ENCODE peak calls at places on chromosome 2, in eight cellular contexts. D is stimulated activated effector memory CD8-positive, alpha-beta T cell treated with anti-CD3 and anti-CD28 coated beads, Interleukin-12 subunit alpha, Interleukin-12 subunit beta, amount 100 ng/mL, for 72 hours; U is left colon; C is NCI-H460; Q is suprapubic skin; T is HFFc6; S is cardiac muscle cell; K is uterus. Z is an unnamed sample.

GRCh38 chr2:181683518-181684453 is 3.5 kb upstream of the NEUROD1 start:
- DNase-seq in D (peak), U (no peak), C (no peak), Q (no peak), T (peak), S (peak), K (no peak), Z (no peak)

GRCh38 chr2:53448591-53448990 is 319.0 kb upstream of the CHAC2 start:
- DNase-seq in D (no peak), U (no peak), C (no peak), Q (no peak), T (no peak), S (peak), K (no peak), Z (no peak)

GRCh38 chr2:100730290-100730868 is 89.6 kb upstream of the NPAS2 start:
- DNase-seq in D (no peak), U (peak), C (peak), Q (peak), T (peak), S (peak), K (peak), Z (no peak)

GRCh38 chr2:161995553-161996016 is 78.4 kb downstream of the DPP4 start:
- DNase-seq in D (no peak), U (no peak), C (no peak), Q (no peak), T (no peak), S (no peak), K (no peak), Z (no peak)

GRCh38 chr2:58056201-58056916 is 9.8 kb downstream of the VRK2 start:
- DNase-seq in D (no peak), U (no peak), C (no peak), Q (no peak), T (no peak), S (no peak), K (no peak), Z (no peak)

GRCh38 chr2:86000131-86000937 is 105.4 kb downstream of the POLR1A start:
- DNase-seq in D (no peak), U (no peak), C (no peak), Q (peak), T (no peak), S (peak), K (no peak), Z (no peak)

GRCh38 chr2:85325466-85325811 is 2.4 kb downstream of the TGOLN2 start:
- DNase-seq in D (no peak), U (no peak), C (no peak), Q (no peak), T (no peak), S (peak), K (no peak), Z (no peak)

GRCh38 chr2:121345101-121345500 is 60.1 kb upstream of the TFCP2L1 start:
- DNase-seq in D (no peak), U (no peak), C (no peak), Q (peak), T (no peak), S (no peak), K (no peak), Z (no peak)

GRCh38 chr2:170425291-170425751 is 247.4 kb downstream of the MYO3B start:
- DNase-seq in D (no peak), U (no peak), C (no peak), Q (no peak), T (peak), S (peak), K (no peak), Z (no peak)

GRCh38 chr2:238790877-238791276 is 57.0 kb upstream of the TWIST2 start:
- DNase-seq in D (no peak), U (no peak), C (no peak), Q (no peak), T (peak), S (peak), K (no peak), Z (no peak)

GRCh38 chr2:175877845-175878563 is 124.1 kb downstream of the LNPK start:
- DNase-seq in D (no peak), U (no peak), C (no peak), Q (no peak), T (no peak), S (peak), K (no peak), Z (no peak)

GRCh38 chr2:15940661-15941482 is 522 bp downstream of the MYCN start:
- DNase-seq in D (no peak), U (no peak), C (no peak), Q (peak), T (no peak), S (no peak), K (no peak), Z (no peak)

GRCh38 chr2:231513746-231514224 is 16.5 kb downstream of the NMUR1 start:
- DNase-seq in D (no peak), U (no peak), C (no peak), Q (no peak), T (no peak), S (no peak), K (no peak), Z (no peak)

GRCh38 chr2:160288324-160288723 is 88.3 kb upstream of the ITGB6 start:
- DNase-seq in D (no peak), U (no peak), C (no peak), Q (no peak), T (peak), S (no peak), K (no peak), Z (no peak)

GRCh38 chr2:229118336-229118735 is 152.8 kb downstream of the PID1 start:
- DNase-seq in D (no peak), U (no peak), C (no peak), Q (no peak), T (peak), S (peak), K (no peak), Z (no peak)

GRCh38 chr2:97675714-97676113 is 6.2 kb downstream of the C2orf92 start:
- DNase-seq in D (no peak), U (no peak), C (no peak), Q (no peak), T (no peak), S (no peak), K (no peak), Z (no peak)

GRCh38 chr2:132252894-132253264 is 91.1 kb upstream of the ANKRD30BL start:
- DNase-seq in D (no peak), U (no peak), C (no peak), Q (no peak), T (no peak), S (no peak), K (no peak), Z (no peak)

GRCh38 chr2:149928026-149928425 is 340.5 kb upstream of the MMADHC start:
- DNase-seq in D (no peak), U (no peak), C (no peak), Q (no peak), T (no peak), S (no peak), K (no peak), Z (no peak)

GRCh38 chr2:26576565-26577441 is 64.4 kb downstream of the CIB4 start:
- DNase-seq in D (no peak), U (no peak), C (no peak), Q (no peak), T (no peak), S (no peak), K (no peak), Z (no peak)

GRCh38 chr2:64846175-64846574 is 143.0 kb upstream of the SLC1A4 start:
- DNase-seq in D (no peak), U (no peak), C (no peak), Q (peak), T (no peak), S (peak), K (no peak), Z (no peak)

GRCh38 chr2:145692971-145693478 is 1173.1 kb upstream of the ZEB2 start:
- DNase-seq in D (no peak), U (no peak), C (peak), Q (no peak), T (no peak), S (peak), K (no peak), Z (no peak)

GRCh38 chr2:175571078-175571653 is 389.7 kb upstream of the ATP5MC3 start:
- DNase-seq in D (no peak), U (no peak), C (no peak), Q (no peak), T (no peak), S (no peak), K (no peak), Z (no peak)

GRCh38 chr2:105406221-105406620 is 7.4 kb upstream of the FHL2 start:
- DNase-seq in D (no peak), U (no peak), C (no peak), Q (no peak), T (peak), S (peak), K (no peak), Z (no peak)

GRCh38 chr2:86069091-86069685 is 36.5 kb downstream of the POLR1A start:
- DNase-seq in D (no peak), U (no peak), C (no peak), Q (no peak), T (no peak), S (no peak), K (no peak), Z (no peak)

GRCh38 chr2:39140322-39140847 is 19.5 kb upstream of the SOS1 start:
- DNase-seq in D (no peak), U (no peak), C (no peak), Q (no peak), T (no peak), S (no peak), K (no peak), Z (no peak)

Z was measured in GM18507.